ENCODE peak calls at places on chromosomes 12 and 14, in five cellular contexts. S, O, K, M and Y are unnamed samples.

GRCh38 chr14:30443368-30444007 is 115.5 kb upstream of the G2E3 start:
- DNase-seq in M (no peak), O (peak), K (no peak), S (no peak), Y (no peak)

GRCh38 chr14:24285351-24285750 is 14.0 kb upstream of the RABGGTA start:
- DNase-seq in O (no peak), M (no peak), S (no peak), K (no peak), Y (peak)

GRCh38 chr12:131006036-131006735 is 52.5 kb downstream of the ADGRD1 start:
- DNase-seq in K (no peak), O (no peak), S (no peak), M (no peak), Y (no peak)

GRCh38 chr12:124053855-124054254 is 80.8 kb downstream of the ZNF664 start:
- DNase-seq in K (no peak), M (no peak), O (peak), S (no peak), Y (no peak)

GRCh38 chr14:31025335-31026075 is at the start of gene AP4S1:
- DNase-seq in K (no peak), M (peak), O (peak), S (peak), Y (no peak)

GRCh38 chr12:56261503-56262230 is 3.5 kb upstream of the ANKRD52 start:
- DNase-seq in K (peak), S (no peak), O (no peak), M (no peak), Y (peak)

GRCh38 chr12:14962797-14963196 is 1.4 kb upstream of the ARHGDIB start:
- DNase-seq in S (no peak), M (no peak), O (no peak), K (no peak), Y (no peak)

GRCh38 chr12:76426160-76426559 is 77.9 kb upstream of the BBS10 start:
- DNase-seq in K (no peak), O (no peak), S (no peak), M (no peak), Y (no peak)

GRCh38 chr14:99342906-99343305 is 70.9 kb upstream of the BCL11B start:
- DNase-seq in S (no peak), K (no peak), M (no peak), O (no peak), Y (no peak)

GRCh38 chr12:31724597-31724996 is 4.2 kb downstream of the AMN1 start:
- DNase-seq in O (peak), M (no peak), S (no peak), K (no peak), Y (no peak)

GRCh38 chr12:96850676-96851075 is 56.4 kb upstream of the NEDD1 start:
- DNase-seq in M (no peak), K (no peak), S (no peak), O (no peak), Y (no peak)

GRCh38 chr12:3199551-3200031 is 122.4 kb downstream of the TSPAN9 start:
- DNase-seq in M (no peak), O (peak), K (no peak), S (no peak), Y (no peak)

GRCh38 chr12:111409403-111410228 is 3.9 kb downstream of the SH2B3 start:
- DNase-seq in S (no peak), O (no peak), M (no peak), K (no peak), Y (no peak)

GRCh38 chr12:124847675-124848074 is 16.0 kb downstream of the SCARB1 start:
- DNase-seq in S (no peak), K (no peak), M (no peak), O (no peak), Y (no peak)

GRCh38 chr14:102071283-102071998 is 15.4 kb downstream of the HSP90AA1 start:
- DNase-seq in M (no peak), S (no peak), O (no peak), K (no peak), Y (no peak)

GRCh38 chr12:3576891-3577290 is 85.9 kb downstream of the PRMT8 start:
- DNase-seq in O (no peak), S (no peak), K (no peak), M (no peak), Y (no peak)

GRCh38 chr14:100577321-100577985 is 9.8 kb downstream of the BEGAIN start:
- DNase-seq in O (no peak), M (peak), S (no peak), K (no peak), Y (no peak)

GRCh38 chr12:2891240-2892053 is 756 bp downstream of the TULP3 start:
- DNase-seq in K (no peak), S (no peak), M (no peak), O (peak), Y (no peak)

GRCh38 chr14:66003082-66003740 is 483.0 kb upstream of the CCDC196 start:
- DNase-seq in O (peak), K (no peak), M (no peak), S (no peak), Y (no peak)

GRCh38 chr14:69953266-69953905 is 74.2 kb downstream of the SMOC1 start:
- DNase-seq in S (no peak), O (no peak), M (no peak), K (no peak), Y (no peak)

GRCh38 chr12:39327520-39327919 is 115.4 kb downstream of the KIF21A start:
- DNase-seq in S (no peak), K (no peak), M (no peak), O (no peak), Y (no peak)

DNA sequence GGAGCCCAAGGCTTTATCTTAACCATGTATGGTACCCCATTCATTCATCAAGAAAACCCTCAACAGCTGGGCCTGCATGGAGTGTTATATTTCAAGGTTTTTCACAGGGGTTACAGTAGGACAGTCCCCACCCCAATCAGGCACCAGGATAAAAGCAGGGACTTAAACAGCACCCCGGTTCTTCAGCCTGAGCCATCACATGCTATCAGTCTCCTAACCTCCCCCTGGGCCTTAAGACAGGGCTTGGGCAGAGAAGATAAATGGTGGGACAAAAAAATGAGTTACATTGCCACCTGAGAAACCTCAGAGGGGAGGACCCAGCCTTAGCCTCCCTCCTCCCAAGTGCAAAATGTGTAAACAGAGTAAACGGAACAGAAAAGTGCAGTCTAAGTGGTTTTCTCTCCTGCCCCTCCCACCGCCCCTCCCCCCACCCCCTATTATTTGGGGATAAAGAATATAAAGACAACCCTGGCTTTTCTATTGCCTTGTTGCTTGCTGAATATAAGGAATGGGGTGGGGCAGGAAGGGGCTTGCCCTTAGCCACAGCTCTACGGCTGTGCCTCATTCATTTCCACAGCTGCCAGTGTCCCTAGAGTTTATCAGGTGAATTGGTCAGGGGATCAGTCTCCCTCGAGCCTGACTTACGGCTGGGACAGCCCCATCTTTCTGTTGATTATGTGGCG is 18.7 kb downstream of the MAP3K12 start:
- DNase-seq in O (no peak), K (no peak), S (no peak), M (no peak), Y (no peak)
- TF ChIP-seq CTCF in O (no peak), K (no peak), S (no peak), M (no peak), Y (no peak)

DNA sequence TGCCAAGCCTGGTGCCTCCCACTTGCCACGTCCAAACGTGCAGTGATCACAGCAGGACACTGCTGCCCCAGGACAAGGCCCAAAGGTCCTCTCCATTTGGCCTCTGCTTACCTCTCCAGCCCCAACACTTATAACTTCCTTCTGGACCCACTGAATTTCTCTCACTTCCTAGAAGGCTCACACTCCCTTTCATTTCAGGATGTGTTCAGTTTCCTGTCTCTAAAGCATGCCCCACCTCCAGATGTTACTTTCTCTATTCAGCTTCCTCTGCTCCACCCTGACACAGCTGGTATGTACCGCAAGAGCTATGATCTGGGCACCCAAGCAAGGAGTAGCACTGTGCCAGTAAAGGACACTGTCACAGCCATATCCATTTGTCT is 33.0 kb downstream of the CDKL1 start:
- DNase-seq in K (no peak), M (no peak), S (no peak), O (no peak), Y (no peak)
- H3K4me3 ChIP-seq in K (no peak), M (peak), S (peak), O (no peak), Y (no peak)

DNA sequence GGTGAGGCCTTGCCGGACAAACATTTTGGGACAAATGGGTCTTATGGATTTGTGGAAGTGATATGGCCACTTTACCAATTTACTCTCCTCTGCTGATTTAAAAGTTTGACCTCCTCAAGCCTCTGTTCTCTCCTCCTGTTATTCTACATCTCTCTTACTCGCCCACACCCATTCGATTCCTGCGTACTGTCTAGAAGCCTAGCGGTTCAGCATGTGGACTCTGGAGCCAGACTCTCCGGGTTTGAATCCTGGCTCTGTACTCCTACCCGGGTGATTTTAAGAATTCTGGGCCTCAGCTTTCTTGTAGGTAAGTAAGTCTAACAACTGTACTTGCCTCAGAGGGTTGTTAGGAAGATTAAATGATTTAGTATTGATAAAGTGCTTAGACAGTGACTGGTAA is 168.6 kb upstream of the IFNG-AS1 start:
- DNase-seq in K (no peak), O (no peak), S (no peak), M (no peak), Y (no peak)
- TF ChIP-seq CTCF in K (no peak), O (no peak), S (no peak), M (no peak), Y (no peak)

DNA sequence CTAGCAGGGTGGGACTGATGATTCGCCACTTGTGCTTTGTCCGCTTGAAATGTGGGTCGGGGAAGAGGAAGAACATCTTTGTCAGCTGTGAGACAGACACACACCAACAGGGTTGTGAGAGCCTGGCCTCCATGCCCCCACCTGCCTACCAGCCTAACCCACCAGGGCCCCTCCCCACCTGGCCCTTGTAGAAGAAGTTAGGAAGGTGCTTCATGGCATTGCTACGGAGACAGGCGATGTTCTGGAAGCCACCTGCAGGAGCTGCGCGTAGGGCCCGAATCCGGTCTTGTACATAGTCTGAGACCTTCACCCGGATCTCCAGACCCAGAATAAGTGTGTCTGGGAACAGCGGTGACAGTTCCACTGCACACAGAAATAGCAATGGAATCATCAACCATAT is 2.3 kb downstream of the METTL1 start:
- DNase-seq in S (no peak), K (no peak), O (no peak), M (no peak), Y (no peak)
- H3K4me3 ChIP-seq in S (no peak), K (no peak), O (no peak), M (no peak), Y (no peak)

GRCh38 chr12:7060353-7060954 is at the start of gene C1S:
- DNase-seq in O (peak), M (peak), K (peak), S (no peak), Y (peak)
- TF ChIP-seq CTCF in O (no peak), M (peak), K (peak), S (no peak), Y (peak)